ENCODE peak calls at places on chromosomes 3 and 15, in five cellular contexts. One of them, this sample, is unnamed.

GRCh38 chr3:73484656-73485248 is 140.0 kb downstream of the PDZRN3 start:
- DNase-seq in PC-9: no peak
- DNase-seq in Peyer's patch: no peak
- DNase-seq in CD4-positive, alpha-beta memory T cell: no peak
- DNase-seq in lung: no peak
- DNase-seq in this sample: no peak

GRCh38 chr15:57921371-57921770 is 144.1 kb downstream of the ALDH1A2 start:
- DNase-seq in lung: no peak
- DNase-seq in PC-9: no peak
- DNase-seq in CD4-positive, alpha-beta memory T cell: no peak
- DNase-seq in Peyer's patch: no peak
- DNase-seq in this sample: no peak

GRCh38 chr3:126370055-126370454 is 12.8 kb upstream of the KLF15 start:
- DNase-seq in Peyer's patch: peak; percentile 10
- DNase-seq in PC-9: no peak
- DNase-seq in lung: no peak
- DNase-seq in CD4-positive, alpha-beta memory T cell: no peak
- DNase-seq in this sample: peak; percentile 13

GRCh38 chr3:182284793-182285192 is 508.5 kb upstream of the ATP11B start:
- DNase-seq in lung: no peak
- DNase-seq in CD4-positive, alpha-beta memory T cell: no peak
- DNase-seq in Peyer's patch: no peak
- DNase-seq in PC-9: peak; percentile 77
- DNase-seq in this sample: no peak

GRCh38 chr3:126887686-126888085 is 95.2 kb upstream of the PLXNA1 start:
- DNase-seq in PC-9: no peak
- DNase-seq in CD4-positive, alpha-beta memory T cell: no peak
- DNase-seq in Peyer's patch: no peak
- DNase-seq in lung: no peak
- DNase-seq in this sample: no peak

GRCh38 chr3:155080692-155081091 is 573 bp downstream of the MME start:
- DNase-seq in CD4-positive, alpha-beta memory T cell: no peak
- DNase-seq in Peyer's patch: no peak
- DNase-seq in lung: no peak
- DNase-seq in PC-9: no peak
- DNase-seq in this sample: no peak

GRCh38 chr3:141039573-141039972 is 11.6 kb upstream of the SPSB4 start:
- DNase-seq in CD4-positive, alpha-beta memory T cell: no peak
- DNase-seq in Peyer's patch: no peak
- DNase-seq in lung: no peak
- DNase-seq in PC-9: no peak
- DNase-seq in this sample: no peak

GRCh38 chr3:42734263-42734860 is 31.8 kb upstream of the HHATL start:
- DNase-seq in CD4-positive, alpha-beta memory T cell: no peak
- DNase-seq in Peyer's patch: no peak
- DNase-seq in lung: no peak
- DNase-seq in PC-9: no peak
- DNase-seq in this sample: no peak

GRCh38 chr15:41513282-41514227 is at the start of gene LTK:
- DNase-seq in CD4-positive, alpha-beta memory T cell: no peak
- DNase-seq in Peyer's patch: no peak
- DNase-seq in lung: no peak
- DNase-seq in PC-9: no peak
- DNase-seq in this sample: no peak

GRCh38 chr15:75827691-75828090 is 15.6 kb upstream of the UBE2Q2 start:
- DNase-seq in lung: peak; percentile 9
- DNase-seq in Peyer's patch: no peak
- DNase-seq in PC-9: no peak
- DNase-seq in CD4-positive, alpha-beta memory T cell: no peak
- DNase-seq in this sample: no peak

GRCh38 chr15:61228025-61228901 is 839 bp downstream of the RORA start:
- DNase-seq in Peyer's patch: no peak
- DNase-seq in CD4-positive, alpha-beta memory T cell: no peak
- DNase-seq in PC-9: no peak
- DNase-seq in lung: no peak
- DNase-seq in this sample: no peak

GRCh38 chr3:66816110-66816761 is 181.9 kb upstream of the KBTBD8 start:
- DNase-seq in lung: no peak
- DNase-seq in CD4-positive, alpha-beta memory T cell: peak; percentile 61
- DNase-seq in Peyer's patch: no peak
- DNase-seq in PC-9: peak; percentile 39
- DNase-seq in this sample: no peak

GRCh38 chr15:62063851-62064635 is 2.7 kb upstream of the C2CD4A start:
- DNase-seq in PC-9: peak; percentile 95
- DNase-seq in CD4-positive, alpha-beta memory T cell: no peak
- DNase-seq in lung: no peak
- DNase-seq in Peyer's patch: no peak
- DNase-seq in this sample: no peak

GRCh38 chr3:42472555-42472954 is 29.9 kb upstream of the VIPR1 start:
- DNase-seq in PC-9: no peak
- DNase-seq in CD4-positive, alpha-beta memory T cell: no peak
- DNase-seq in lung: no peak
- DNase-seq in Peyer's patch: no peak
- DNase-seq in this sample: no peak

GRCh38 chr3:151155409-151156128 is 47.4 kb downstream of the GPR171 start:
- DNase-seq in lung: no peak
- DNase-seq in Peyer's patch: no peak
- DNase-seq in PC-9: no peak
- DNase-seq in CD4-positive, alpha-beta memory T cell: no peak
- DNase-seq in this sample: no peak
- H3K4me3 ChIP-seq in lung: no peak overlapping the region
- H3K4me3 ChIP-seq in Peyer's patch: no peak overlapping the region
- H3K4me3 ChIP-seq in PC-9: no peak overlapping the region
- H3K4me3 ChIP-seq in CD4-positive, alpha-beta memory T cell: no peak overlapping the region
- H3K4me3 ChIP-seq in this sample: no peak overlapping the region

DNA sequence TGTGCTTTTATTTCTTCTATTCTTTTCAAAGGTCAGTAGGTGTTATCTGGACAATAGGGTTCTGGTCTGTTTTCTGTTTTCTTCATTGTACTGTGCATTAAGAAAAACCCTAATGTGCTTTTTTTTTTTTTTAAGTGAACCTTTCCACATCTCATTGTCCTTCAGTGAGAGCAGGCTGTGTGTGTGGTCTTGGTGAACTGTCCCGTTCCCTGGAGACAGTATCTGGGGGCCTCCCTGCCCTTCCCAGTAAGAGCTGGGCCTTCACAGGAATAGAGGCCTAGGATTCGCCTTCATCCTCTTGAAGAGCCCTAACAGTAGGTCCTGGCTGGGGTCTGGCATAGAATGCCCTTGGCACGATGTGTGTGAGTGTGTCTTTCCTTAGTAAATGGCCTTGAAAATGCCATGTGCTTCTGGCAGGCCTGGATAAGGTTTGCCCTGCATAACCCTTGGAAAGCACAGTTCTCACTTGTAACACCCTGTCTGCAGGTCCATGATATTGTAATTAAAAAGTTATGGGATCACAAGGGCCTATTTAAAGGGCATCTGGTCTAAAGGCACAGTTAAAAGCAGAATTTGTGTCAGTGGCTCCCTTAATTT is 81.2 kb downstream of the IGF1R start:
- DNase-seq in CD4-positive, alpha-beta memory T cell: no peak
- DNase-seq in PC-9: no peak
- DNase-seq in Peyer's patch: no peak
- DNase-seq in lung: no peak
- DNase-seq in this sample: no peak
- H3K27ac ChIP-seq in CD4-positive, alpha-beta memory T cell: no peak overlapping the region
- H3K27ac ChIP-seq in PC-9: peak overlapping the region; percentile 91
- H3K27ac ChIP-seq in Peyer's patch: no peak overlapping the region
- H3K27ac ChIP-seq in lung: peak overlapping the region; percentile 83
- H3K27ac ChIP-seq in this sample: peak overlapping the region; percentile 66

GRCh38 chr15:85048430-85048829 is 66.8 kb downstream of the PDE8A start:
- DNase-seq in lung: no peak
- DNase-seq in CD4-positive, alpha-beta memory T cell: no peak
- DNase-seq in PC-9: no peak
- DNase-seq in Peyer's patch: no peak
- DNase-seq in this sample: no peak

GRCh38 chr15:85044894-85045293 is 63.2 kb downstream of the PDE8A start:
- DNase-seq in PC-9: no peak
- DNase-seq in CD4-positive, alpha-beta memory T cell: no peak
- DNase-seq in lung: no peak
- DNase-seq in Peyer's patch: no peak
- DNase-seq in this sample: no peak

GRCh38 chr15:85045615-85046014 is 64.0 kb downstream of the PDE8A start:
- DNase-seq in PC-9: no peak
- DNase-seq in CD4-positive, alpha-beta memory T cell: no peak
- DNase-seq in Peyer's patch: no peak
- DNase-seq in lung: no peak
- DNase-seq in this sample: no peak

GRCh38 chr15:85047271-85047948 is 65.8 kb downstream of the PDE8A start:
- DNase-seq in CD4-positive, alpha-beta memory T cell: no peak
- DNase-seq in lung: no peak
- DNase-seq in PC-9: peak; percentile 82
- DNase-seq in Peyer's patch: no peak
- DNase-seq in this sample: no peak

DNA sequence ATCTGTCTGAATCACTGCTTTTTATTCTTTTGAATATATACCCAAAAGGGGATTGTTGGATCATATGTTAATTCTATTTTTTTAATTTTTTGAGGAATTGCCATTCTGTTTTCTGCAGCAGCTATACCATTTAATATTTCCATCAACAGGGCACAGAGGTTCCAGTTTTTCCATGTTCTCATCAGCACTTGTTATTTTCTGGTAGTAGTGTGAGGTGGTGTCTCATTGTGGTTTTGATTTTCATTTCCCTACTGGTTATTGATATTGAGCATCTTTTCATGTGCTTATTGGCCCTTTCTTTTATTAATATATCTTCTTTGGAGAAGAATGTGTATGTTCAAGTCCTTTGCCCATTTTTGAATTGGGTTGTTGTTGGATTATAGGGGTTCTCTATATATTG is 68.1 kb downstream of the PDE8A start:
- DNase-seq in CD4-positive, alpha-beta memory T cell: no peak
- DNase-seq in PC-9: no peak
- DNase-seq in lung: no peak
- DNase-seq in Peyer's patch: no peak
- DNase-seq in this sample: no peak
- H3K4me1 ChIP-seq in CD4-positive, alpha-beta memory T cell: peaks cover 12% of the 10 kb centered on the region
- H3K4me1 ChIP-seq in PC-9: peaks cover 44% of the 10 kb centered on the region
- H3K4me1 ChIP-seq in lung: peaks cover 4% of the 10 kb centered on the region
- H3K4me1 ChIP-seq in Peyer's patch: no peaks in the 10 kb centered on the region
- H3K4me1 ChIP-seq in this sample: no peaks in the 10 kb centered on the region

GRCh38 chr3:48112813-48113212 is 75.4 kb downstream of the CDC25A start:
- DNase-seq in PC-9: no peak
- DNase-seq in Peyer's patch: no peak
- DNase-seq in lung: no peak
- DNase-seq in CD4-positive, alpha-beta memory T cell: no peak
- DNase-seq in this sample: no peak
- H3K4me3 ChIP-seq in PC-9: no peak overlapping the region
- H3K4me3 ChIP-seq in Peyer's patch: no peak overlapping the region
- H3K4me3 ChIP-seq in lung: no peak overlapping the region
- H3K4me3 ChIP-seq in CD4-positive, alpha-beta memory T cell: no peak overlapping the region
- H3K4me3 ChIP-seq in this sample: no peak overlapping the region

GRCh38 chr15:90234519-90234988 is 545 bp downstream of the GDPGP1 start:
- DNase-seq in CD4-positive, alpha-beta memory T cell: no peak
- DNase-seq in PC-9: no peak
- DNase-seq in lung: no peak
- DNase-seq in Peyer's patch: no peak
- DNase-seq in this sample: no peak
- H3K27ac ChIP-seq in CD4-positive, alpha-beta memory T cell: peak overlapping the region; percentile 96
- H3K27ac ChIP-seq in PC-9: peak overlapping the region; percentile 39
- H3K27ac ChIP-seq in lung: peak overlapping the region; percentile 93
- H3K27ac ChIP-seq in Peyer's patch: peak overlapping the region; percentile 99
- H3K27ac ChIP-seq in this sample: peak overlapping the region; percentile 10

GRCh38 chr3:13333236-13333897 is 86.8 kb downstream of the NUP210 start:
- DNase-seq in lung: no peak
- DNase-seq in CD4-positive, alpha-beta memory T cell: no peak
- DNase-seq in Peyer's patch: no peak
- DNase-seq in PC-9: no peak
- DNase-seq in this sample: no peak
- H3K4me1 ChIP-seq in lung: no peaks in the 10 kb centered on the region
- H3K4me1 ChIP-seq in CD4-positive, alpha-beta memory T cell: peaks cover 4% of the 10 kb centered on the region
- H3K4me1 ChIP-seq in Peyer's patch: peaks cover 15% of the 10 kb centered on the region
- H3K4me1 ChIP-seq in PC-9: no peaks in the 10 kb centered on the region
- H3K4me1 ChIP-seq in this sample: no peaks in the 10 kb centered on the region

DNA sequence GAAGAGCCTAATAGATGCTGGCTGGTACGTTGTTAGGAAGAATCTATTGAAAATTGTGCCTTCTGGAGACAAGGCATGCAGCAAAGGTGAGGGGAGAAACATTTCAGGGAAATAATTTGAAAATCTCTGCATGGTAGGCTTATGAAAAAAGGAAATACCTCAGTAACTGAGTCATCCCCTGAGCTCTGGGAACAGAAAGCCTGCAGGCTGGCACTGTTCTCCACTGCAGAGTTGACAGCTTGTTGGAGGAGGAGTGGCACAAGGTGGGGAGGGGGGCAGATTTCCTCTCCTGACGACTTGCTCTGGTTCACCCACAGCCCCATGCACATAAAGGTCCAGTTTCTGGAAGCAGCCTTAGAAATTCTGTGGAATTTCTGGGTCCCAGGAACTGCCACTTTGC is 179.4 kb downstream of the ABHD5 start:
- DNase-seq in lung: no peak
- DNase-seq in PC-9: peak; percentile 89
- DNase-seq in CD4-positive, alpha-beta memory T cell: no peak
- DNase-seq in Peyer's patch: no peak
- DNase-seq in this sample: peak; percentile 70
- H3K4me3 ChIP-seq in lung: no peak overlapping the region
- H3K4me3 ChIP-seq in PC-9: peak overlapping the region; percentile 32
- H3K4me3 ChIP-seq in CD4-positive, alpha-beta memory T cell: no peak overlapping the region
- H3K4me3 ChIP-seq in Peyer's patch: no peak overlapping the region
- H3K4me3 ChIP-seq in this sample: no peak overlapping the region

DNA sequence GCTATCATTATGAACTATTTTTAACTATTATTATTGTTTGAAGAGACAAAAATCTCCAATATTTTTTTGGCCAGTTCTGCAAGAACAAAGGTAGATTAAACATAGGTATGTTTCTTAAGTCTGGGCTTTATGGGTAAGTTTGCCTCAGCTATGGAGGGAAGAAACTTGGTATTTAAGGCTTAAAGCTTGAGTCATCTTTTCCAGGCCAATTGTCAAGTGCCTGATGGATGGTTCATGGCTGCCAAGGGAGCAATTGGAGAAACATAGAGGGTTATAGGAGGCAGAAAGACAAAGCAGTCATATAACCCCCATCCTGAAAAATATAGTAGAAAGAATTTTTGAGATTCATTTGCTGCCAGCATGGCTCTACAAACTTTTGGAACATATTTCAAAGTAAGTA is 7.2 kb upstream of the STAC start:
- DNase-seq in lung: no peak
- DNase-seq in Peyer's patch: no peak
- DNase-seq in CD4-positive, alpha-beta memory T cell: no peak
- DNase-seq in PC-9: peak; percentile 64
- DNase-seq in this sample: no peak
- H3K27ac ChIP-seq in lung: no peak overlapping the region
- H3K27ac ChIP-seq in Peyer's patch: no peak overlapping the region
- H3K27ac ChIP-seq in CD4-positive, alpha-beta memory T cell: no peak overlapping the region
- H3K27ac ChIP-seq in PC-9: peak overlapping the region; percentile 78
- H3K27ac ChIP-seq in this sample: peak overlapping the region; percentile 89

GRCh38 chr15:65068436-65068835 is 645 bp upstream of the RASL12 start:
- DNase-seq in Peyer's patch: no peak
- DNase-seq in PC-9: no peak
- DNase-seq in lung: no peak
- DNase-seq in CD4-positive, alpha-beta memory T cell: no peak
- DNase-seq in this sample: peak; percentile 47

GRCh38 chr15:65066635-65067333 is 1.0 kb downstream of the RASL12 start:
- DNase-seq in CD4-positive, alpha-beta memory T cell: no peak
- DNase-seq in PC-9: no peak
- DNase-seq in lung: no peak
- DNase-seq in Peyer's patch: no peak
- DNase-seq in this sample: peak; percentile 76

GRCh38 chr15:65069179-65069578 is 1.4 kb upstream of the RASL12 start:
- DNase-seq in CD4-positive, alpha-beta memory T cell: no peak
- DNase-seq in lung: peak; percentile 57
- DNase-seq in Peyer's patch: no peak
- DNase-seq in PC-9: no peak
- DNase-seq in this sample: no peak

GRCh38 chr15:65067334-65067644 is 502 bp downstream of the RASL12 start:
- DNase-seq in Peyer's patch: no peak
- DNase-seq in CD4-positive, alpha-beta memory T cell: no peak
- DNase-seq in PC-9: no peak
- DNase-seq in lung: no peak
- DNase-seq in this sample: no peak

GRCh38 chr15:65067645-65068416 is at the start of gene RASL12:
- DNase-seq in PC-9: no peak
- DNase-seq in Peyer's patch: no peak
- DNase-seq in lung: no peak
- DNase-seq in CD4-positive, alpha-beta memory T cell: no peak
- DNase-seq in this sample: peak; percentile 78
- H3K4me1 ChIP-seq in PC-9: no peaks in the 10 kb centered on the region
- H3K4me1 ChIP-seq in Peyer's patch: no peaks in the 10 kb centered on the region
- H3K4me1 ChIP-seq in lung: peaks cover 27% of the 10 kb centered on the region
- H3K4me1 ChIP-seq in CD4-positive, alpha-beta memory T cell: no peaks in the 10 kb centered on the region
- H3K4me1 ChIP-seq in this sample: peaks cover 8% of the 10 kb centered on the region

This sample was measured in aorta.